ENCODE peak calls at places on chromosomes 7 and 10, in eight cellular contexts. K, G, O, H, L, R, F and I are unnamed samples.

GRCh38 chr7:130365093-130365492 is 15.2 kb upstream of the CPA1 start:
- DNase-seq in R (no peak), L (no peak), H (no peak), G (no peak), O (no peak), K (no peak), F (no peak), I (no peak)

GRCh38 chr7:23415198-23415597 is 55.1 kb downstream of the IGF2BP3 start:
- DNase-seq in R (no peak), O (no peak), F (no peak), H (no peak), K (no peak), L (no peak), G (no peak), I (no peak)

GRCh38 chr7:7201583-7202374 is 19.4 kb downstream of the C1GALT1 start:
- DNase-seq in H (no peak), F (no peak), K (peak), R (no peak), O (no peak), L (peak), G (no peak), I (no peak)

GRCh38 chr7:131480384-131481315 is 75.8 kb downstream of the PODXL start:
- DNase-seq in L (no peak), O (no peak), K (no peak), H (no peak), F (no peak), G (no peak), R (peak), I (peak)

GRCh38 chr10:95741807-95742528 is 14.0 kb upstream of the ENTPD1 start:
- DNase-seq in H (no peak), L (peak), O (no peak), R (no peak), G (peak), K (no peak), F (no peak), I (peak)

GRCh38 chr10:4109469-4109868 is 324.5 kb upstream of the KLF6 start:
- DNase-seq in O (no peak), G (no peak), H (no peak), L (no peak), R (no peak), F (no peak), K (no peak), I (no peak)

GRCh38 chr10:123655763-123656162 is 10.4 kb upstream of the GPR26 start:
- DNase-seq in K (no peak), R (no peak), F (no peak), O (no peak), H (no peak), G (no peak), L (no peak), I (no peak)

GRCh38 chr7:155799514-155799913 is 12.7 kb downstream of the SHH start:
- DNase-seq in F (no peak), H (no peak), O (no peak), G (no peak), L (no peak), R (no peak), K (no peak), I (no peak)

GRCh38 chr7:136957391-136957790 is 88.9 kb downstream of the CHRM2 start:
- DNase-seq in H (no peak), F (no peak), L (no peak), K (no peak), G (no peak), O (no peak), R (no peak), I (peak)

GRCh38 chr10:66591865-66592264 is 334.0 kb upstream of the LRRTM3 start:
- DNase-seq in K (no peak), R (no peak), L (no peak), F (no peak), G (no peak), H (no peak), O (no peak), I (no peak)

GRCh38 chr10:101840741-101841453 is 2.7 kb downstream of the KCNIP2 start:
- DNase-seq in F (peak), G (peak), H (peak), O (peak), L (peak), K (peak), R (peak), I (peak)

GRCh38 chr10:33217854-33218253 is 116.6 kb downstream of the NRP1 start:
- DNase-seq in L (no peak), K (no peak), F (no peak), O (no peak), R (peak), H (no peak), G (no peak), I (peak)

GRCh38 chr7:105924950-105925349 is 38.1 kb upstream of the CDHR3 start:
- DNase-seq in K (peak), L (no peak), R (no peak), H (no peak), F (no peak), O (no peak), G (no peak), I (no peak)

GRCh38 chr10:127228195-127228785 is 31.9 kb upstream of the INSYN2A start:
- DNase-seq in L (no peak), O (no peak), R (no peak), H (no peak), G (no peak), F (no peak), K (no peak), I (peak)

GRCh38 chr7:47875998-47876744 is 72.1 kb downstream of the PKD1L1 start:
- DNase-seq in F (no peak), H (no peak), O (no peak), R (no peak), K (no peak), G (no peak), L (no peak), I (no peak)

GRCh38 chr7:151382079-151382885 is 27.6 kb downstream of the WDR86 start:
- DNase-seq in K (peak), O (no peak), G (no peak), H (no peak), R (no peak), L (no peak), F (no peak), I (no peak)

GRCh38 chr7:36945612-36946400 is 221.5 kb upstream of the AOAH start:
- DNase-seq in H (no peak), O (no peak), F (no peak), G (no peak), R (no peak), L (peak), K (no peak), I (no peak)

GRCh38 chr7:94410471-94411466 is 16.1 kb downstream of the COL1A2 start:
- DNase-seq in R (no peak), F (no peak), L (no peak), K (no peak), O (no peak), G (no peak), H (no peak), I (no peak)

GRCh38 chr7:151800391-151800790 is 76.5 kb downstream of the PRKAG2 start:
- DNase-seq in G (no peak), L (no peak), O (no peak), F (no peak), R (no peak), K (no peak), H (no peak), I (no peak)

GRCh38 chr7:55170335-55170734 is 151.5 kb downstream of the EGFR start:
- DNase-seq in L (no peak), O (no peak), K (no peak), H (no peak), R (no peak), G (no peak), F (no peak), I (no peak)

GRCh38 chr10:91681361-91682276 is 48.7 kb upstream of the PPP1R3C start:
- DNase-seq in L (no peak), K (no peak), O (no peak), R (no peak), F (no peak), H (no peak), G (no peak), I (no peak)

GRCh38 chr10:59580257-59580863 is 129.3 kb downstream of the SLC16A9 start:
- DNase-seq in O (peak), G (no peak), H (no peak), R (peak), F (no peak), K (no peak), L (no peak), I (peak)

GRCh38 chr10:23381298-23381697 is 36.7 kb upstream of the C10orf67 start:
- DNase-seq in H (no peak), G (no peak), K (no peak), R (peak), F (no peak), O (peak), L (no peak), I (no peak)

GRCh38 chr10:88343761-88344484 is 239.2 kb downstream of the RNLS start:
- DNase-seq in F (peak), G (no peak), K (no peak), L (no peak), H (no peak), O (no peak), R (no peak), I (no peak)

GRCh38 chr10:99396471-99396870 is 34.0 kb downstream of the GOT1 start:
- DNase-seq in K (no peak), G (no peak), F (no peak), R (no peak), H (no peak), O (no peak), L (no peak), I (no peak)

GRCh38 chr10:119805702-119806230 is 66.9 kb downstream of the MCMBP start:
- DNase-seq in O (no peak), H (no peak), R (no peak), L (no peak), K (no peak), G (no peak), F (no peak), I (no peak)

GRCh38 chr10:71964669-71965515 is 697 bp downstream of the CHST3 start:
- DNase-seq in K (peak), L (peak), G (peak), R (peak), O (no peak), H (no peak), F (peak), I (peak)

GRCh38 chr10:47279276-47279675 is 20.7 kb upstream of the GDF10 start:
- DNase-seq in K (no peak), R (no peak), O (no peak), F (no peak), L (no peak), G (no peak), H (no peak), I (no peak)

GRCh38 chr10:82438277-82438676 is 563.3 kb downstream of the NRG3 start:
- DNase-seq in F (no peak), O (no peak), L (no peak), G (no peak), K (no peak), H (no peak), R (no peak), I (no peak)

GRCh38 chr10:63887026-63887589 is 365.9 kb downstream of the REEP3 start:
- DNase-seq in R (peak), K (no peak), O (peak), G (no peak), F (no peak), H (no peak), L (no peak), I (no peak)
- TF ChIP-seq CTCF in R (no peak), K (no peak), O (peak), G (no peak), F (no peak), H (peak), L (no peak), I (peak)

DNA sequence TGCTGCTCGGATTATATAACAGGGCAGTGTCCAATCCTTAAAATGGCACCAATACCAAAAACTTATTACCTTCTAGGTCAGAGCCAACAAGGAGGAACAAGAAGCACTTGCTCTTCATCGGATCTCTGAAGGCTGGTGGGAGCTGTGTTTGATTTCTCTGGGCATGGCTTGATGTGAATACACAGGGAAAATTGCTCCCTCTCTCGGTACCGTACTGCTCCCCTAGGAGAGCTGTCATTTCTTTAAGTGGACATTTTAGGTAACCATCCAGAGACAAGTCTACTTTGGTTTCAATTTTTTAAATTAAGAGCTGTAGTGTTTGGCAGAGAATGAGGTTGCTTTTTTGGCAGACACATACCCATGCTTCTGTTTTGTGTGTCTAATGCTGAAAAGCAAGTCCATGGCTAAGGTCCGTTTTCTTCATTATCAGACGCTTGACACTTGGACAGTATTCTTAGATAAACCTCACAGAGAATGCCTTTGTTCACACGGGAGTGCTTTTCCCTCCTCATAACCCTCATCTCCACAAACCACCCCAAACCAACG is 61.2 kb upstream of the TRIL start:
- DNase-seq in G (no peak), O (no peak), H (no peak), L (no peak), F (no peak), K (no peak), R (no peak), I (no peak)
- H3K4me3 ChIP-seq in G (no peak), O (no peak), H (no peak), L (no peak), F (no peak), K (no peak), R (no peak), I (no peak)

GRCh38 chr7:85914437-85914836 is 727.6 kb upstream of the SEMA3D start:
- DNase-seq in K (no peak), H (no peak), F (no peak), O (no peak), R (no peak), G (no peak), L (no peak), I (no peak)
- TF ChIP-seq CTCF in K (no peak), H (no peak), F (no peak), O (no peak), R (no peak), G (no peak), L (no peak), I (no peak)

GRCh38 chr7:158432369-158433270 is 155.0 kb downstream of the PTPRN2 start:
- DNase-seq in L (peak), F (no peak), K (no peak), G (peak), O (no peak), R (peak), H (no peak), I (peak)

GRCh38 chr7:158431941-158432347 is 155.7 kb downstream of the PTPRN2 start:
- DNase-seq in F (peak), K (no peak), H (no peak), G (peak), L (peak), R (peak), O (peak), I (peak)

GRCh38 chr7:158430308-158431034 is 157.2 kb downstream of the PTPRN2 start:
- DNase-seq in L (no peak), H (no peak), R (no peak), G (no peak), K (no peak), O (no peak), F (no peak), I (no peak)

GRCh38 chr7:158428842-158429753 is 158.5 kb downstream of the PTPRN2 start:
- DNase-seq in K (no peak), O (no peak), R (no peak), L (no peak), G (no peak), H (no peak), F (no peak), I (no peak)

GRCh38 chr7:158431055-158431940 is 156.3 kb downstream of the PTPRN2 start:
- DNase-seq in K (no peak), F (no peak), L (no peak), H (no peak), R (peak), G (no peak), O (no peak), I (no peak)
- H3K4me3 ChIP-seq in K (no peak), F (no peak), L (no peak), H (no peak), R (peak), G (no peak), O (peak), I (no peak)